ENCODE peak calls at places on chromosome 16, in eight cellular contexts. One of them, this sample, is unnamed. For H3K9me3 and H3K27me3, the result is how much of the 10 kb centered on the place peaks cover.

GRCh38 chr16:15487336-15488284 is 53.2 kb downstream of the BMERB1 start:
- DNase-seq in stomach: no peak
- DNase-seq in sigmoid colon: no peak
- DNase-seq in SK-N-SH: no peak
- DNase-seq in transverse colon: no peak
- DNase-seq in upper lobe of left lung: no peak
- DNase-seq in tibial nerve: no peak
- DNase-seq in suprapubic skin: no peak
- DNase-seq in this sample: no peak

GRCh38 chr16:47646914-47647313 is 185.8 kb downstream of the PHKB start:
- DNase-seq in stomach: no peak
- DNase-seq in sigmoid colon: no peak
- DNase-seq in SK-N-SH: no peak
- DNase-seq in transverse colon: no peak
- DNase-seq in upper lobe of left lung: no peak
- DNase-seq in tibial nerve: no peak
- DNase-seq in suprapubic skin: no peak
- DNase-seq in this sample: no peak

GRCh38 chr16:25012525-25012991 is 2.6 kb downstream of the ARHGAP17 start:
- DNase-seq in stomach: no peak
- DNase-seq in sigmoid colon: no peak
- DNase-seq in SK-N-SH: no peak
- DNase-seq in transverse colon: peak
- DNase-seq in upper lobe of left lung: no peak
- DNase-seq in tibial nerve: no peak
- DNase-seq in suprapubic skin: no peak
- DNase-seq in this sample: no peak

GRCh38 chr16:49924078-49924477 is 68.2 kb upstream of the ZNF423 start:
- DNase-seq in stomach: no peak
- DNase-seq in sigmoid colon: peak
- DNase-seq in SK-N-SH: no peak
- DNase-seq in transverse colon: no peak
- DNase-seq in upper lobe of left lung: no peak
- DNase-seq in tibial nerve: no peak
- DNase-seq in suprapubic skin: peak
- DNase-seq in this sample: no peak

GRCh38 chr16:23016372-23016771 is 132.9 kb downstream of the USP31 start:
- DNase-seq in stomach: no peak
- DNase-seq in sigmoid colon: no peak
- DNase-seq in SK-N-SH: no peak
- DNase-seq in transverse colon: peak
- DNase-seq in upper lobe of left lung: no peak
- DNase-seq in tibial nerve: no peak
- DNase-seq in suprapubic skin: no peak
- DNase-seq in this sample: no peak

GRCh38 chr16:84324439-84325262 is 30.0 kb downstream of the WFDC1 start:
- DNase-seq in stomach: no peak
- DNase-seq in sigmoid colon: no peak
- DNase-seq in SK-N-SH: no peak
- DNase-seq in transverse colon: no peak
- DNase-seq in upper lobe of left lung: no peak
- DNase-seq in tibial nerve: no peak
- DNase-seq in suprapubic skin: no peak
- DNase-seq in this sample: no peak

GRCh38 chr16:7364054-7364407 is 31.4 kb downstream of the RBFOX1 start:
- DNase-seq in stomach: no peak
- DNase-seq in sigmoid colon: no peak
- DNase-seq in SK-N-SH: peak
- DNase-seq in transverse colon: no peak
- DNase-seq in upper lobe of left lung: no peak
- DNase-seq in tibial nerve: no peak
- DNase-seq in suprapubic skin: no peak
- DNase-seq in this sample: no peak

GRCh38 chr16:74650966-74651567 is 15.6 kb downstream of the RFWD3 start:
- DNase-seq in stomach: no peak
- DNase-seq in sigmoid colon: no peak
- DNase-seq in SK-N-SH: peak
- DNase-seq in transverse colon: no peak
- DNase-seq in upper lobe of left lung: no peak
- DNase-seq in tibial nerve: no peak
- DNase-seq in suprapubic skin: no peak
- DNase-seq in this sample: no peak

GRCh38 chr16:68921654-68922053 is 78.3 kb downstream of the TANGO6 start:
- DNase-seq in stomach: peak
- DNase-seq in sigmoid colon: no peak
- DNase-seq in SK-N-SH: no peak
- DNase-seq in transverse colon: peak
- DNase-seq in upper lobe of left lung: no peak
- DNase-seq in tibial nerve: no peak
- DNase-seq in suprapubic skin: no peak
- DNase-seq in this sample: no peak

GRCh38 chr16:53612003-53612402 is 91.7 kb downstream of the RPGRIP1L start:
- DNase-seq in stomach: no peak
- DNase-seq in sigmoid colon: no peak
- DNase-seq in SK-N-SH: no peak
- DNase-seq in transverse colon: no peak
- DNase-seq in upper lobe of left lung: no peak
- DNase-seq in tibial nerve: no peak
- DNase-seq in suprapubic skin: no peak
- DNase-seq in this sample: no peak

GRCh38 chr16:53608094-53608493 is 95.6 kb downstream of the RPGRIP1L start:
- DNase-seq in stomach: no peak
- DNase-seq in sigmoid colon: no peak
- DNase-seq in SK-N-SH: no peak
- DNase-seq in transverse colon: no peak
- DNase-seq in upper lobe of left lung: no peak
- DNase-seq in tibial nerve: no peak
- DNase-seq in suprapubic skin: no peak
- DNase-seq in this sample: no peak

GRCh38 chr16:53605979-53606378 is 97.7 kb downstream of the RPGRIP1L start:
- DNase-seq in stomach: no peak
- DNase-seq in sigmoid colon: no peak
- DNase-seq in SK-N-SH: no peak
- DNase-seq in transverse colon: no peak
- DNase-seq in upper lobe of left lung: no peak
- DNase-seq in tibial nerve: no peak
- DNase-seq in suprapubic skin: no peak
- DNase-seq in this sample: no peak

GRCh38 chr16:53611151-53611802 is 92.4 kb downstream of the RPGRIP1L start:
- DNase-seq in stomach: no peak
- DNase-seq in sigmoid colon: no peak
- DNase-seq in SK-N-SH: no peak
- DNase-seq in transverse colon: no peak
- DNase-seq in upper lobe of left lung: no peak
- DNase-seq in tibial nerve: no peak
- DNase-seq in suprapubic skin: no peak
- DNase-seq in this sample: no peak

GRCh38 chr16:53609536-53609935 is 94.1 kb downstream of the RPGRIP1L start:
- DNase-seq in stomach: no peak
- DNase-seq in sigmoid colon: no peak
- DNase-seq in SK-N-SH: no peak
- DNase-seq in transverse colon: no peak
- DNase-seq in upper lobe of left lung: no peak
- DNase-seq in tibial nerve: no peak
- DNase-seq in suprapubic skin: no peak
- DNase-seq in this sample: no peak
- H3K9me3 ChIP-seq in stomach: under half
- H3K9me3 ChIP-seq in sigmoid colon: under half
- H3K9me3 ChIP-seq in SK-N-SH: under half
- H3K9me3 ChIP-seq in transverse colon: under half
- H3K9me3 ChIP-seq in upper lobe of left lung: under half
- H3K9me3 ChIP-seq in tibial nerve: under half
- H3K9me3 ChIP-seq in suprapubic skin: under half
- H3K9me3 ChIP-seq in this sample: under half

GRCh38 chr16:86718118-86718517 is 139.8 kb downstream of the FOXL1 start:
- DNase-seq in stomach: no peak
- DNase-seq in sigmoid colon: no peak
- DNase-seq in SK-N-SH: no peak
- DNase-seq in transverse colon: no peak
- DNase-seq in upper lobe of left lung: no peak
- DNase-seq in tibial nerve: no peak
- DNase-seq in suprapubic skin: no peak
- DNase-seq in this sample: no peak
- TF ChIP-seq EP300 in stomach: no peak
- TF ChIP-seq EP300 in sigmoid colon: no peak
- TF ChIP-seq EP300 in SK-N-SH: no peak
- TF ChIP-seq EP300 in transverse colon: no peak
- TF ChIP-seq EP300 in upper lobe of left lung: no peak
- TF ChIP-seq EP300 in tibial nerve: no peak
- TF ChIP-seq EP300 in suprapubic skin: no peak
- TF ChIP-seq EP300 in this sample: no peak

DNA sequence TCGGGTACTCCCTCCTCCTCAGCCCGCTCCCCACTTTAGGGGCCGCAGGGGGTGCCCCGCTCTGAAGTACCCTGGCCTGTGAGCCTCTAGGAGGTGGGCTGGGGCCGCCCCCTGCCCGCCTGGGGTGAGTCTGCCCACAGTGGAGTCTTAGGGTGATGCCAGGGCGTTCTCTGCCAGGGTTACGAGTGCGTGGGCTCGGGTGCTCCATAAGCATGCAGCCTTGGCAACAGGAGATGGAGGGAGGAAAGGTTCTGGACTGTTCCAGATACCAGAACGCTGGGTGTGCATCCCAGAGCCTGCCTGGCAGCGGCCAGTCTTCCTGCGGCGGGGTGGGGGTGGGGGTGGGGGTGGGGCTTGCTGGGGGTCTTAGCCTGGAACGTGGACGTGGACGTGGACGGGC is 15.9 kb downstream of the CACNA1H start:
- DNase-seq in stomach: no peak
- DNase-seq in sigmoid colon: no peak
- DNase-seq in SK-N-SH: no peak
- DNase-seq in transverse colon: no peak
- DNase-seq in upper lobe of left lung: no peak
- DNase-seq in tibial nerve: no peak
- DNase-seq in suprapubic skin: no peak
- DNase-seq in this sample: no peak
- H3K27me3 ChIP-seq in stomach: under half
- H3K27me3 ChIP-seq in sigmoid colon: under half
- H3K27me3 ChIP-seq in SK-N-SH: half or more
- H3K27me3 ChIP-seq in transverse colon: under half
- H3K27me3 ChIP-seq in upper lobe of left lung: under half
- H3K27me3 ChIP-seq in tibial nerve: under half
- H3K27me3 ChIP-seq in suprapubic skin: half or more
- H3K27me3 ChIP-seq in this sample: under half

DNA sequence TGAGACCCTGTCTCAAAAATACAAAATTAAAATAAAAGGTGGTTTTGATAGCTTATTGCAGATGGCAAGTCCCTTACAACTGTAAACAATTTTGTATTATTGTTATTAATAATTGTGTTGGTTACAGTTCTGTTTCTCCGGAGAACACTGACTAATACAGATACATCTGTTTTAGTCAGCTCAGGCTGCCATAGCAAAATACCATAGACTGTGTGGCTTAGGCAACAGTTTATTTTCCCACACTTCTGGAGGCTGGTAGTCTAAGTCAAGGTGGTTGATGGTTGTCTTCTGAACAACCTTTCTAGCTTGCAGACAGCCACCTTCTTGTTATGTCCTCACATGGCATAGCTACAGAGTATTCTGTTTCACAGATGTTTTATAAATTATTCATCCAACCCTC is 14.2 kb upstream of the IL21R start:
- DNase-seq in stomach: no peak
- DNase-seq in sigmoid colon: no peak
- DNase-seq in SK-N-SH: no peak
- DNase-seq in transverse colon: no peak
- DNase-seq in upper lobe of left lung: no peak
- DNase-seq in tibial nerve: no peak
- DNase-seq in suprapubic skin: no peak
- DNase-seq in this sample: no peak
- H3K9me3 ChIP-seq in stomach: under half
- H3K9me3 ChIP-seq in sigmoid colon: under half
- H3K9me3 ChIP-seq in SK-N-SH: under half
- H3K9me3 ChIP-seq in transverse colon: under half
- H3K9me3 ChIP-seq in upper lobe of left lung: under half
- H3K9me3 ChIP-seq in tibial nerve: under half
- H3K9me3 ChIP-seq in suprapubic skin: under half
- H3K9me3 ChIP-seq in this sample: under half

GRCh38 chr16:11907160-11907970 is 8.4 kb downstream of the GSPT1 start:
- DNase-seq in stomach: no peak
- DNase-seq in sigmoid colon: no peak
- DNase-seq in SK-N-SH: no peak
- DNase-seq in transverse colon: no peak
- DNase-seq in upper lobe of left lung: no peak
- DNase-seq in tibial nerve: no peak
- DNase-seq in suprapubic skin: no peak
- DNase-seq in this sample: no peak
- TF ChIP-seq EP300 in stomach: no peak
- TF ChIP-seq EP300 in sigmoid colon: no peak
- TF ChIP-seq EP300 in SK-N-SH: no peak
- TF ChIP-seq EP300 in transverse colon: no peak
- TF ChIP-seq EP300 in upper lobe of left lung: no peak
- TF ChIP-seq EP300 in tibial nerve: no peak
- TF ChIP-seq EP300 in suprapubic skin: no peak
- TF ChIP-seq EP300 in this sample: no peak

This sample was measured in ovary.